ENCODE peak calls at places on chromosomes 13 and 19, in five cellular contexts. One of them, this sample, is unnamed.

GRCh38 chr13:18232994-18233782 is 948.4 kb downstream of the TUBA3C start:
- DNase-seq in MCF 10A: no peak
- DNase-seq in Daoy: no peak
- DNase-seq in lower lobe of right lung: no peak
- DNase-seq in activated T-helper 1 cell treated with Interleukin-2 at 50 U/mL for 16 hours: no peak
- DNase-seq in this sample: no peak

GRCh38 chr13:51585696-51586095 is 1.4 kb downstream of the WDFY2 start:
- DNase-seq in MCF 10A: peak; percentile 49
- DNase-seq in lower lobe of right lung: no peak
- DNase-seq in activated T-helper 1 cell treated with Interleukin-2 at 50 U/mL for 16 hours: no peak
- DNase-seq in Daoy: peak; percentile 42
- DNase-seq in this sample: no peak

GRCh38 chr19:47725759-47726401 is 12.7 kb downstream of the EHD2 start:
- DNase-seq in lower lobe of right lung: peak; percentile 94
- DNase-seq in activated T-helper 1 cell treated with Interleukin-2 at 50 U/mL for 16 hours: no peak
- DNase-seq in Daoy: no peak
- DNase-seq in MCF 10A: peak; percentile 94
- DNase-seq in this sample: peak; percentile 96

GRCh38 chr13:95258619-95259194 is 42.5 kb downstream of the ABCC4 start:
- DNase-seq in Daoy: no peak
- DNase-seq in lower lobe of right lung: no peak
- DNase-seq in activated T-helper 1 cell treated with Interleukin-2 at 50 U/mL for 16 hours: no peak
- DNase-seq in MCF 10A: no peak
- DNase-seq in this sample: no peak

GRCh38 chr13:94595006-94595942 is 678 bp downstream of the TGDS start:
- DNase-seq in MCF 10A: peak; percentile 40
- DNase-seq in lower lobe of right lung: no peak
- DNase-seq in activated T-helper 1 cell treated with Interleukin-2 at 50 U/mL for 16 hours: no peak
- DNase-seq in Daoy: peak; percentile 26
- DNase-seq in this sample: no peak

GRCh38 chr13:37306778-37307544 is 201.5 kb upstream of the CSNK1A1L start:
- DNase-seq in MCF 10A: peak; percentile 93
- DNase-seq in activated T-helper 1 cell treated with Interleukin-2 at 50 U/mL for 16 hours: no peak
- DNase-seq in Daoy: no peak
- DNase-seq in lower lobe of right lung: no peak
- DNase-seq in this sample: no peak

GRCh38 chr19:45876411-45877197 is 9.3 kb downstream of the IRF2BP1 start:
- DNase-seq in MCF 10A: no peak
- DNase-seq in Daoy: peak; percentile 69
- DNase-seq in lower lobe of right lung: no peak
- DNase-seq in activated T-helper 1 cell treated with Interleukin-2 at 50 U/mL for 16 hours: no peak
- DNase-seq in this sample: no peak

GRCh38 chr13:95323930-95324662 is 22.8 kb upstream of the ABCC4 start:
- DNase-seq in activated T-helper 1 cell treated with Interleukin-2 at 50 U/mL for 16 hours: no peak
- DNase-seq in lower lobe of right lung: no peak
- DNase-seq in Daoy: peak; percentile 7
- DNase-seq in MCF 10A: no peak
- DNase-seq in this sample: no peak

GRCh38 chr13:113862766-113863510 is 938 bp downstream of the GAS6 start:
- DNase-seq in lower lobe of right lung: peak; percentile 68
- DNase-seq in Daoy: no peak
- DNase-seq in activated T-helper 1 cell treated with Interleukin-2 at 50 U/mL for 16 hours: no peak
- DNase-seq in MCF 10A: peak; percentile 51
- DNase-seq in this sample: no peak

GRCh38 chr13:111359930-111360329 is 39.5 kb downstream of the TEX29 start:
- DNase-seq in lower lobe of right lung: no peak
- DNase-seq in activated T-helper 1 cell treated with Interleukin-2 at 50 U/mL for 16 hours: no peak
- DNase-seq in Daoy: no peak
- DNase-seq in MCF 10A: no peak
- DNase-seq in this sample: no peak

GRCh38 chr13:53189162-53189561 is 160.5 kb downstream of the OLFM4 start:
- DNase-seq in MCF 10A: no peak
- DNase-seq in lower lobe of right lung: no peak
- DNase-seq in Daoy: no peak
- DNase-seq in activated T-helper 1 cell treated with Interleukin-2 at 50 U/mL for 16 hours: no peak
- DNase-seq in this sample: no peak

GRCh38 chr13:67619346-67619745 is 389.2 kb upstream of the PCDH9 start:
- DNase-seq in MCF 10A: peak; percentile 48
- DNase-seq in activated T-helper 1 cell treated with Interleukin-2 at 50 U/mL for 16 hours: no peak
- DNase-seq in lower lobe of right lung: no peak
- DNase-seq in Daoy: no peak
- DNase-seq in this sample: no peak

GRCh38 chr19:19033176-19033425 is 216 bp downstream of the SUGP2 start:
- DNase-seq in lower lobe of right lung: no peak
- DNase-seq in activated T-helper 1 cell treated with Interleukin-2 at 50 U/mL for 16 hours: no peak
- DNase-seq in MCF 10A: no peak
- DNase-seq in Daoy: no peak
- DNase-seq in this sample: no peak

GRCh38 chr13:104648291-104648690 is 1582.1 kb upstream of the SLC10A2 start:
- DNase-seq in lower lobe of right lung: no peak
- DNase-seq in MCF 10A: peak; percentile 5
- DNase-seq in Daoy: no peak
- DNase-seq in activated T-helper 1 cell treated with Interleukin-2 at 50 U/mL for 16 hours: no peak
- DNase-seq in this sample: no peak

GRCh38 chr13:59356607-59357006 is 807.1 kb downstream of the DIAPH3 start:
- DNase-seq in lower lobe of right lung: peak; percentile 48
- DNase-seq in MCF 10A: peak; percentile 24
- DNase-seq in Daoy: peak; percentile 2
- DNase-seq in activated T-helper 1 cell treated with Interleukin-2 at 50 U/mL for 16 hours: no peak
- DNase-seq in this sample: no peak

GRCh38 chr13:19181021-19181620 is 503 bp downstream of the TUBA3C start:
- DNase-seq in MCF 10A: no peak
- DNase-seq in Daoy: no peak
- DNase-seq in activated T-helper 1 cell treated with Interleukin-2 at 50 U/mL for 16 hours: no peak
- DNase-seq in lower lobe of right lung: no peak
- DNase-seq in this sample: no peak

GRCh38 chr13:24341439-24341838 is 32.1 kb downstream of the C1QTNF9 start:
- DNase-seq in activated T-helper 1 cell treated with Interleukin-2 at 50 U/mL for 16 hours: no peak
- DNase-seq in lower lobe of right lung: no peak
- DNase-seq in MCF 10A: no peak
- DNase-seq in Daoy: no peak
- DNase-seq in this sample: no peak

GRCh38 chr19:4052993-4053422 is 13.7 kb downstream of the ZBTB7A start:
- DNase-seq in lower lobe of right lung: peak; percentile 59
- DNase-seq in MCF 10A: peak; percentile 60
- DNase-seq in Daoy: peak; percentile 42
- DNase-seq in activated T-helper 1 cell treated with Interleukin-2 at 50 U/mL for 16 hours: no peak
- DNase-seq in this sample: no peak

GRCh38 chr13:44211753-44212152 is 161.9 kb upstream of the SERP2 start:
- DNase-seq in Daoy: no peak
- DNase-seq in activated T-helper 1 cell treated with Interleukin-2 at 50 U/mL for 16 hours: no peak
- DNase-seq in MCF 10A: no peak
- DNase-seq in lower lobe of right lung: no peak
- DNase-seq in this sample: no peak

GRCh38 chr19:5914358-5914774 is 312 bp downstream of the CAPS start:
- DNase-seq in activated T-helper 1 cell treated with Interleukin-2 at 50 U/mL for 16 hours: no peak
- DNase-seq in Daoy: no peak
- DNase-seq in MCF 10A: no peak
- DNase-seq in lower lobe of right lung: no peak
- DNase-seq in this sample: peak; percentile 93

GRCh38 chr13:23500858-23501257 is 67.4 kb upstream of the SACS start:
- DNase-seq in Daoy: peak; percentile 61
- DNase-seq in activated T-helper 1 cell treated with Interleukin-2 at 50 U/mL for 16 hours: no peak
- DNase-seq in lower lobe of right lung: no peak
- DNase-seq in MCF 10A: peak; percentile 14
- DNase-seq in this sample: no peak

GRCh38 chr19:3067549-3067948 is 5.3 kb upstream of the TLE5 start:
- DNase-seq in MCF 10A: no peak
- DNase-seq in lower lobe of right lung: no peak
- DNase-seq in Daoy: no peak
- DNase-seq in activated T-helper 1 cell treated with Interleukin-2 at 50 U/mL for 16 hours: no peak
- DNase-seq in this sample: no peak

GRCh38 chr13:19587635-19588300 is 26.4 kb upstream of the TPTE2 start:
- DNase-seq in Daoy: peak; percentile 27
- DNase-seq in activated T-helper 1 cell treated with Interleukin-2 at 50 U/mL for 16 hours: no peak
- DNase-seq in lower lobe of right lung: no peak
- DNase-seq in MCF 10A: peak; percentile 59
- DNase-seq in this sample: no peak

GRCh38 chr13:49651775-49652690 is 23.7 kb downstream of the ARL11 start:
- DNase-seq in activated T-helper 1 cell treated with Interleukin-2 at 50 U/mL for 16 hours: no peak
- DNase-seq in Daoy: no peak
- DNase-seq in lower lobe of right lung: no peak
- DNase-seq in MCF 10A: no peak
- DNase-seq in this sample: no peak

This sample was measured in chondrocyte.